ENCODE peak calls at places on chromosomes 4 and X, in eight cellular contexts. M is activated CD8-positive, alpha-beta memory T cell treated with anti-CD3 and anti-CD28 coated beads for 4 hours; B is adipocyte; Y is OCI-LY7; K is stimulated activated CD8-positive, alpha-beta memory T cell treated with anti-CD3 and anti-CD28 coated beads, Interleukin-7, amount 100 ng/mL, for 24 hours; S is NCI-H2029 treated with DMSO at 0.1 percent for 48 hours; Z is NCI-H774; O is stimulated activated naive CD8-positive, alpha-beta T cell treated with anti-CD3 and anti-CD28 coated beads, Interleukin-15, amount 100 ng/mL, for 72 hours. N is an unnamed sample.

GRCh38 chr4:56821394-56822263 is at the start of gene SPINK2:
- DNase-seq in M (peak), B (no peak), Y (peak), K (peak), S (peak), Z (peak), O (peak), N (no peak)

GRCh38 chr4:153432971-153433752 is 33.0 kb upstream of the TMEM131L start:
- DNase-seq in M (peak), B (peak), Y (peak), K (peak), S (no peak), Z (peak), O (peak), N (peak)

GRCh38 chrX:47489507-47490275 is 6.7 kb upstream of the ZNF41 start:
- DNase-seq in M (no peak), B (no peak), Y (no peak), K (no peak), S (no peak), Z (no peak), O (no peak), N (no peak)

GRCh38 chr4:76539979-76540378 is 105.0 kb downstream of the SHROOM3 start:
- DNase-seq in M (no peak), B (peak), Y (no peak), K (no peak), S (no peak), Z (no peak), O (no peak), N (no peak)

GRCh38 chr4:148686449-148686848 is 244.2 kb upstream of the NR3C2 start:
- DNase-seq in M (no peak), B (no peak), Y (no peak), K (no peak), S (no peak), Z (no peak), O (no peak), N (no peak)

GRCh38 chrX:118315529-118315928 is 30.4 kb upstream of the WDR44 start:
- DNase-seq in M (no peak), B (no peak), Y (no peak), K (no peak), S (no peak), Z (no peak), O (no peak), N (no peak)

GRCh38 chr4:110480031-110480549 is 4.1 kb downstream of the ENPEP start:
- DNase-seq in M (no peak), B (peak), Y (no peak), K (no peak), S (no peak), Z (no peak), O (no peak), N (peak)

GRCh38 chr4:85889314-85889713 is 414.4 kb downstream of the ARHGAP24 start:
- DNase-seq in M (no peak), B (no peak), Y (no peak), K (no peak), S (no peak), Z (no peak), O (no peak), N (no peak)

GRCh38 chr4:153555730-153556440 is 89.7 kb downstream of the TMEM131L start:
- DNase-seq in M (no peak), B (peak), Y (no peak), K (no peak), S (no peak), Z (no peak), O (no peak), N (peak)

GRCh38 chrX:133639726-133640125 is 224.4 kb upstream of the GPC4 start:
- DNase-seq in M (no peak), B (no peak), Y (no peak), K (no peak), S (no peak), Z (no peak), O (no peak), N (no peak)

GRCh38 chrX:121570072-121570841 is 522.8 kb downstream of the GLUD2 start:
- DNase-seq in M (no peak), B (no peak), Y (no peak), K (no peak), S (no peak), Z (no peak), O (no peak), N (no peak)

GRCh38 chr4:46994007-46994405 is 625 bp upstream of the GABRA4 start:
- DNase-seq in M (no peak), B (peak), Y (no peak), K (no peak), S (no peak), Z (no peak), O (no peak), N (no peak)

GRCh38 chr4:12140864-12141263 is 712.2 kb upstream of the HS3ST1 start:
- DNase-seq in M (no peak), B (no peak), Y (no peak), K (no peak), S (no peak), Z (no peak), O (no peak), N (no peak)

GRCh38 chrX:47723689-47724088 is 64.7 kb upstream of the UXT start:
- DNase-seq in M (no peak), B (no peak), Y (no peak), K (no peak), S (no peak), Z (no peak), O (peak), N (no peak)

GRCh38 chr4:38889143-38889542 is 21.5 kb downstream of the FAM114A1 start:
- DNase-seq in M (no peak), B (peak), Y (no peak), K (no peak), S (no peak), Z (no peak), O (no peak), N (peak)

GRCh38 chrX:105098201-105098600 is 122.3 kb downstream of the TEX13A start:
- DNase-seq in M (no peak), B (peak), Y (no peak), K (no peak), S (no peak), Z (no peak), O (no peak), N (no peak)

GRCh38 chrX:13469963-13470679 is 99.3 kb upstream of the EGFL6 start:
- DNase-seq in M (no peak), B (no peak), Y (no peak), K (no peak), S (no peak), Z (no peak), O (no peak), N (peak)

GRCh38 chrX:103727115-103727514 is 16.4 kb downstream of the TMEM31 start:
- DNase-seq in M (no peak), B (no peak), Y (no peak), K (no peak), S (no peak), Z (no peak), O (no peak), N (no peak)

GRCh38 chr4:8315343-8316250 is 46.0 kb downstream of the HTRA3 start:
- DNase-seq in M (no peak), B (peak), Y (peak), K (no peak), S (peak), Z (peak), O (no peak), N (peak)

GRCh38 chr4:57037982-57038604 is 59.4 kb downstream of the POLR2B start:
- DNase-seq in M (no peak), B (peak), Y (peak), K (no peak), S (peak), Z (no peak), O (peak), N (peak)